ENCODE peak calls at places on chromosomes 11 and 22, in six cellular contexts. S is RWPE1; C is EH; K is caudate nucleus; D is activated CD4-positive, alpha-beta T cell treated with anti-CD3 and anti-CD28 coated beads for 48 hours; O is HT1080. P is an unnamed sample.

GRCh38 chr11:56396047-56396446 is 16.4 kb upstream of the OR5AL1 start:
- DNase-seq in C (no peak), D (no peak), K (no peak), O (no peak), S (no peak), P (no peak)

GRCh38 chr11:75301131-75301530 is 50.3 kb downstream of the ARRB1 start:
- DNase-seq in O (no peak), K (no peak), C (no peak), S (no peak), D (no peak), P (no peak)

GRCh38 chr22:35995772-35996171 is 32.9 kb downstream of the RBFOX2 start:
- DNase-seq in K (no peak), S (peak; percentile 9), C (peak; percentile 96), D (no peak), O (peak; percentile 83), P (peak; percentile 58)

GRCh38 chr11:47538741-47539575 is 14.0 kb downstream of the CELF1 start:
- DNase-seq in K (no peak), C (peak; percentile 28), S (no peak), O (no peak), D (no peak), P (no peak)

GRCh38 chr11:19867064-19867463 is 154.4 kb downstream of the NAV2 start:
- DNase-seq in O (no peak), C (no peak), D (no peak), K (no peak), S (no peak), P (no peak)

GRCh38 chr11:116930177-116930576 is 92.8 kb upstream of the APOA1 start:
- DNase-seq in K (no peak), O (peak; percentile 32), C (no peak), S (no peak), D (peak; percentile 28), P (peak; percentile 26)

GRCh38 chr11:10042699-10043098 is 251.3 kb downstream of the SBF2 start:
- DNase-seq in D (no peak), K (no peak), C (no peak), O (no peak), S (no peak), P (no peak)

GRCh38 chr11:82733444-82734119 is at the start of gene FAM181B:
- DNase-seq in D (peak; percentile 47), C (no peak), O (no peak), K (peak; percentile 68), S (peak; percentile 24), P (peak; percentile 55)

GRCh38 chr11:131064373-131064991 is 148.2 kb upstream of the SNX19 start:
- DNase-seq in O (peak; percentile 72), D (peak; percentile 46), K (peak; percentile 35), C (peak; percentile 71), S (peak; percentile 73), P (peak; percentile 51)

GRCh38 chr11:114059984-114060401 is 482 bp downstream of the ZBTB16 start:
- DNase-seq in C (no peak), K (no peak), S (peak; percentile 43), O (no peak), D (peak; percentile 31), P (no peak)

GRCh38 chr11:60809691-60810090 is 24.6 kb downstream of the MS4A10 start:
- DNase-seq in C (no peak), S (no peak), K (no peak), O (no peak), D (no peak), P (no peak)

GRCh38 chr11:30426781-30427180 is 103.9 kb downstream of the ARL14EP start:
- DNase-seq in C (no peak), S (no peak), O (no peak), K (no peak), D (no peak), P (no peak)

GRCh38 chr22:36741204-36741793 is 34.6 kb downstream of the IFT27 start:
- DNase-seq in K (no peak), S (no peak), O (peak; percentile 59), C (peak; percentile 35), D (no peak), P (no peak)

GRCh38 chr22:21926728-21927127 is 25.9 kb downstream of the PPM1F start:
- DNase-seq in C (no peak), O (no peak), D (no peak), K (no peak), S (no peak), P (no peak)

GRCh38 chr11:134033696-134034491 is 35.0 kb upstream of the JAM3 start:
- DNase-seq in C (peak; percentile 92), O (peak; percentile 80), D (peak; percentile 76), K (peak; percentile 54), S (peak; percentile 70), P (peak; percentile 82)

GRCh38 chr11:122984186-122985011 is 2.8 kb upstream of the BSX start:
- DNase-seq in S (no peak), O (no peak), D (no peak), K (no peak), C (peak; percentile 45), P (no peak)

GRCh38 chr22:49450521-49450920 is 377.2 kb downstream of the BRD1 start:
- DNase-seq in D (no peak), C (no peak), K (no peak), S (no peak), O (no peak), P (no peak)

GRCh38 chr22:36056980-36057379 is 28.4 kb upstream of the RBFOX2 start:
- DNase-seq in C (peak; percentile 71), K (no peak), S (no peak), D (no peak), O (peak; percentile 57), P (no peak)

GRCh38 chr22:31343235-31344191 is 2.6 kb downstream of the PATZ1 start:
- DNase-seq in S (peak; percentile 33), O (no peak), K (no peak), C (peak; percentile 49), D (peak; percentile 56), P (peak; percentile 28)

GRCh38 chr11:35173011-35173511 is 34.1 kb downstream of the CD44 start:
- DNase-seq in S (no peak), O (no peak), K (no peak), D (no peak), C (peak; percentile 40), P (no peak)

GRCh38 chr22:46137218-46137766 is 13.0 kb upstream of the PPARA start:
- DNase-seq in C (no peak), D (no peak), K (no peak), S (no peak), O (no peak), P (peak; percentile 11)

GRCh38 chr11:12174145-12175143 is 64.1 kb downstream of the MICAL2 start:
- DNase-seq in K (no peak), D (peak; percentile 30), S (no peak), O (peak; percentile 82), C (peak; percentile 74), P (no peak)

GRCh38 chr11:79438631-79439429 is 2.0 kb downstream of the TENM4 start:
- DNase-seq in S (peak; percentile 60), D (peak; percentile 10), O (peak; percentile 48), C (peak; percentile 32), K (peak; percentile 53), P (peak; percentile 9)

GRCh38 chr22:45180280-45180679 is 16.6 kb downstream of the NUP50 start:
- DNase-seq in S (no peak), K (no peak), C (no peak), O (no peak), D (no peak), P (no peak)

GRCh38 chr11:14894657-14895598 is 2.9 kb upstream of the CYP2R1 start:
- DNase-seq in C (peak; percentile 46), D (peak; percentile 45), S (no peak), K (no peak), O (no peak), P (peak; percentile 27)

GRCh38 chr22:49518436-49518970 is 309.2 kb downstream of the BRD1 start:
- DNase-seq in D (no peak), K (no peak), C (no peak), S (no peak), O (no peak), P (no peak)

P was measured in heart right ventricle.